ENCODE peak calls at places on chromosome 11, in four cellular contexts. M is stomach, Q is RWPE1, W is Caco-2. V is an unnamed sample.

GRCh38 chr11:27968461-27968860 is 139.5 kb downstream of the KIF18A start:
- DNase-seq in M (no peak), Q (no peak), W (no peak), V (no peak)

GRCh38 chr11:73980001-73980960 is 2.4 kb downstream of the UCP2 start:
- DNase-seq in Q (peak), W (no peak), M (peak), V (peak)

GRCh38 chr11:26947904-26948639 is 45.8 kb upstream of the FIBIN start:
- DNase-seq in M (no peak), Q (peak), W (no peak), V (no peak)

GRCh38 chr11:99199336-99199735 is 178.6 kb downstream of the CNTN5 start:
- DNase-seq in Q (no peak), W (no peak), M (no peak), V (no peak)

GRCh38 chr11:86482684-86483083 is 108.0 kb downstream of the CCDC81 start:
- DNase-seq in M (no peak), Q (no peak), W (no peak), V (no peak)

GRCh38 chr11:59559886-59560285 is 48.5 kb downstream of the OR4D9 start:
- DNase-seq in W (no peak), Q (no peak), M (no peak), V (no peak)

GRCh38 chr11:120830092-120830491 is 193.8 kb upstream of the TBCEL start:
- DNase-seq in M (no peak), W (no peak), Q (no peak), V (no peak)

GRCh38 chr11:126878892-126879291 is 121.7 kb downstream of the KIRREL3 start:
- DNase-seq in Q (no peak), W (no peak), M (no peak), V (no peak)

GRCh38 chr11:35907648-35908431 is 36.0 kb upstream of the LDLRAD3 start:
- DNase-seq in W (peak), M (no peak), Q (peak), V (no peak)

GRCh38 chr11:12066799-12067508 is 43.4 kb upstream of the MICAL2 start:
- DNase-seq in Q (no peak), M (no peak), W (peak), V (peak)

DNA sequence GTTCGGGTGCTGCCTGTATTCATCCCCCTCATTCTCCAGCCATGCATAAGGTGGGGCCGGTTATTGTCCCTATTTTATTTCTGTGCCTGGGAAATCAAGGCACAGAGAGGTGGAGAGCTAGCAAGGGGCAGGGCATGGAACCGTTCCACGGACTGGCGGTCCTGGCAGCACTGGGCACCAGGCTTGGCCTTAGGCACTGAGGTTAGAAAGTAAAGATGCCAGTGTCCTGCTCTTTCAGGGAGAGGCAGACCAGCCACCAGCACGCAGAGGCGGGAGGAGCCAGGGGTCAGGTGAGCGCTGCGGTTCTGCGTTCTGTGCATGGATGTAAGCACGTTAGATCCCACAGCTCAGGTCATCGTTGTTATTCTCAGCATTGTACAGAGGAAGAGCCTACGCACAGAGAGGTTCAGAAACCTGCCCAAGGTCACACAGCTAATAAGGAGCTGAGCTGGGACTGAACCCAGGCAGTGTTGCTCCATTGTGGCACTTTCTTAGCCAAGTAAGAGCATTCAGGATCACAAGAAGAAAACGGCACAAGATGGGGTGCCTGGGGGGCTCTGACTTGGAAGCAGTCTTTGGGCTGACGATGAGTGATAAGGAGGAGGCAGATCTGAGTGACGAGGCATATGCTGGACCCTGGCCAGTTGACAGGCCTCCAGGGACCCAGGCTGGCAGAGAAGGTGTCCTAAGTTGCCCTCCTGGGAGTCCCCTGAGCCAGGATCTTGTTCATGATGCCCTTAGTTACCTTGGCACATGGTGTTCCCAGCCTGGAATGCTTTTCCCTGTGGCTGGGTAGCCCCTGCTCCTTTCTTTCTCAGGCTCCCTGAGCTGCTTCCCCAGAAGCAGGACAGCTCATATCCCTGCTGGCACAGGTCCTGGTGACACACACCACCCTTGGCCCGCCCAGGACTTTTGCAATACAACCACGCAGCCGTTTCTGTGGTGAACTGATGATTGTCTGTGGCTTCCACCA is 41.1 kb downstream of the OSBPL5 start:
- DNase-seq in W (no peak), Q (peak), M (peak), V (peak)
- TF ChIP-seq CTCF in W (no peak), Q (no peak), M (no peak), V (no peak)

GRCh38 chr11:17770048-17770652 is 35.6 kb downstream of the KCNC1 start:
- DNase-seq in M (peak), Q (no peak), W (peak), V (peak)
- TF ChIP-seq CTCF in M (no peak), Q (no peak), W (peak), V (no peak)

DNA sequence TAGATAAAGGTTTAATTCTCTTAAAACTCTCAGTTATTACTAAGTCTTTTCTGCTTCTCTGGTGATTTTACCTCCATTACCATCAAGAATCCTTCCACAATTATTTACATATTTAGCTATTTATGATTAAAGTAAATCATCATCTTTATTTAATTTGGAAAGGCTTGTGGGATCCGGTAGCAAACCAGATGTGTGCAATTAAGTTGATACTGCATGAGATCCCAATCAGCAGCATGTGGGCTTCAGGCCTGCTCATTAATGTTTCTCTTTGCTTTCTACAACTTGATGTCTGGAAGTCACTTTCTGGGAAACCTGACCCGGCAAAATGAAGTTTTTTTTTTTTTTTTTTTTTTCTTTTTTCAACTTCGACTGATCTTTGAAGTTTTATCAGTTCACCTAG is 558.4 kb upstream of the ANO5 start:
- DNase-seq in M (no peak), Q (no peak), W (no peak), V (no peak)
- TF ChIP-seq CTCF in M (no peak), Q (no peak), W (no peak), V (no peak)

GRCh38 chr11:67996622-67997459 is 7.1 kb downstream of the UNC93B1 start:
- DNase-seq in M (peak), W (peak), Q (no peak), V (peak)
- TF ChIP-seq CTCF in M (no peak), W (no peak), Q (no peak), V (no peak)

DNA sequence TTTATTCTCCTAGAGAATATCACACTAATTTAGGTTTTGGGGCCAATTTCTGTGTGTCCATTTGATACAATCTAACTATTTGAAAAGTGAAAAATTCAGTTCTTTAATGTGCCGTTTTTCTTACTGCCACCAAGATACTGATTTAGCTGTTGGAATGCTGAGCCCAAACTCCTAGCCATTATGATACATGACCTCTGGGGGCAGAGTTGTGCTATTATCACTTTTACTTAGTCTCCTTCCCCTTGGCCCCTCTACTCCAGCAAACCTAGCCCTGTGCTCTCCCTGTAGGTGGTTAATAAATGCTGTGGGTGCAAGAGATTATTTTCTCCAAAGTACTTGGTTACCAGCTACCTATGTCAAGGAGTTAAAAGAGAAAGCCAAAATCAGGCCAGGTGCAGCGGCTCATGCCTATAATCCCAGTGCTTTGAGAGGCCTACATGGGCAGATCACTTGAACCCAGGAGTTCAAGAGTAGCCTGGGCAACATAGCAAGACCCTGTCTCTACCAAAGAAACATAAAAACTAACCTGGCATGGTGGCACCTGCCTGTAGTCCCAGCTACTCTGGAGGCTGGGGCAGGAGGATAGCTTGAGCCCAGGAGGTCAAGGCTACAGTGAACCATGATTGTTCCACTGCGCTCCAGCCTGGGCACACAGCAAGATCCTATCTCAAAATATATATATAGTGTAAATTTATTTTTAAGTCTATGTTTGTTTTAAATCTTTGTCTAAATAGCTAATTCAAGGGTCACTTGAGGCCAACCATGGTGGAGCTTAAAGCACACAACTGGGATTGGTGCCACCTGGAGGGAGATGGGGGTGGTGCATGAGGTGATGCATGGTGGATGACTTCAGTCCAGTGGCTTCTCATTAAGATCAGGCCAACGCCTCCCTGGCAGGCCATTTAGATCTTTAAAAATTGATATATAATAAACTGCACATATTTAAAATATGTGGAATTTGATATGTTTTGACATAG is 193.2 kb upstream of the PLET1 start:
- DNase-seq in M (peak), W (peak), Q (peak), V (peak)
- TF ChIP-seq CTCF in M (no peak), W (peak), Q (no peak), V (peak)

GRCh38 chr11:71372693-71373657 is 75.2 kb downstream of the DHCR7 start:
- DNase-seq in Q (peak), W (peak), M (no peak), V (peak)
- TF ChIP-seq CTCF in Q (peak), W (peak), M (no peak), V (peak)

DNA sequence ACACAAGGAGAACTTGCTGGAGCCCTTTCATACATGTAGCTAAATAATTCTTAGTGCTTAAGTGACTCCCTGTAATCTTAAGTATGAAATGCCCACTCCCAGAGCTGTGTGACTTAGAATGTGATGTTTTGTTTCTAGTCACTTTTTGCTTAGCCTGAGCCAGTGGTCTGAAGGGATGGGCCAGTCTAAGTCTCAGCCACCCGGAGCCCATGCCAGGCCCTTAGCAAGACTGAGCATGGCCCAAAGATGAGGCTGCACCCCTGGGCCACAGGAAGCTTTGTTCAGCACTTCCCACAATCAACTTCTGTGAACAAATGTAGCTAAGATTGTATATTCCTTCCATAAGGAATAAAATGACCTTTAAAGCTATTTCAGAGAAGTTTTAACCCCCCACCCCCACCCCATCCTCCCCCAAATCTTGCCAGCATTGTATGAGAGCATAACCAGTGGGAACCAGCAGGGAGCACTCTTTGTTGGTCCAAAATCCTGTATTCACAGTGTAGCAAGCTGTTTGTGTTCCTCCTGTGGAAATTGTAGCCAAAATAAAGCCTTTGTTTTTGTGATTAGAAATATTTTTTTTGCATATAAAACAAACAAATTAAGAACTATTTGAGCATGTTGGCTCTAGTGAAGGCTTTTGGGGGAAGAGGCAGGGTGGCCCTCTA is 73.8 kb upstream of the GAL start:
- DNase-seq in W (no peak), M (no peak), Q (no peak), V (no peak)
- TF ChIP-seq CTCF in W (peak), M (no peak), Q (no peak), V (no peak)